ENCODE peak calls at places on chromosomes 1 and 21, in six cellular contexts. One of them, this sample, is unnamed.
A peak's percentile ranks its signal among the peaks of the same experiment; 100 is the strongest.

GRCh38 chr1:53927376-53927881 is 18.1 kb downstream of the IFT25 start:
- DNase-seq in mesendoderm: no peak
- DNase-seq in brain microvascular endothelial cell: no peak
- DNase-seq in mesenchymal stem cell: no peak
- DNase-seq in effector memory CD4-positive, alpha-beta T cell: no peak
- DNase-seq in CD8-positive, alpha-beta T cell: no peak
- DNase-seq in this sample: no peak

GRCh38 chr1:197171531-197171930 is 25.1 kb upstream of the ASPM start:
- DNase-seq in CD8-positive, alpha-beta T cell: no peak
- DNase-seq in brain microvascular endothelial cell: no peak
- DNase-seq in mesendoderm: no peak
- DNase-seq in effector memory CD4-positive, alpha-beta T cell: no peak
- DNase-seq in mesenchymal stem cell: no peak
- DNase-seq in this sample: no peak

GRCh38 chr1:36155560-36156328 is at the start of gene MAP7D1:
- DNase-seq in mesendoderm: peak; percentile 82
- DNase-seq in mesenchymal stem cell: peak; percentile 88
- DNase-seq in effector memory CD4-positive, alpha-beta T cell: peak; percentile 84
- DNase-seq in CD8-positive, alpha-beta T cell: peak; percentile 77
- DNase-seq in brain microvascular endothelial cell: peak; percentile 72
- DNase-seq in this sample: no peak

GRCh38 chr1:77874804-77875445 is 13.5 kb upstream of the NEXN start:
- DNase-seq in mesendoderm: peak; percentile 10
- DNase-seq in brain microvascular endothelial cell: peak; percentile 49
- DNase-seq in effector memory CD4-positive, alpha-beta T cell: no peak
- DNase-seq in CD8-positive, alpha-beta T cell: no peak
- DNase-seq in mesenchymal stem cell: peak; percentile 75
- DNase-seq in this sample: peak; percentile 72

GRCh38 chr1:34460193-34460592 is 283.5 kb downstream of the C1orf94 start:
- DNase-seq in mesenchymal stem cell: no peak
- DNase-seq in brain microvascular endothelial cell: no peak
- DNase-seq in mesendoderm: peak; percentile 59
- DNase-seq in CD8-positive, alpha-beta T cell: no peak
- DNase-seq in effector memory CD4-positive, alpha-beta T cell: no peak
- DNase-seq in this sample: peak; percentile 15

GRCh38 chr1:32321712-32322291 is 14.2 kb downstream of the MARCKSL1 start:
- DNase-seq in effector memory CD4-positive, alpha-beta T cell: peak; percentile 24
- DNase-seq in brain microvascular endothelial cell: no peak
- DNase-seq in CD8-positive, alpha-beta T cell: no peak
- DNase-seq in mesendoderm: no peak
- DNase-seq in mesenchymal stem cell: no peak
- DNase-seq in this sample: no peak

GRCh38 chr1:152392909-152393308 is 21.2 kb downstream of the CRNN start:
- DNase-seq in brain microvascular endothelial cell: no peak
- DNase-seq in mesenchymal stem cell: no peak
- DNase-seq in effector memory CD4-positive, alpha-beta T cell: peak; percentile 33
- DNase-seq in mesendoderm: no peak
- DNase-seq in CD8-positive, alpha-beta T cell: no peak
- DNase-seq in this sample: peak; percentile 73

GRCh38 chr21:28810826-28811524 is 181.7 kb downstream of the LTN1 start:
- DNase-seq in effector memory CD4-positive, alpha-beta T cell: no peak
- DNase-seq in mesenchymal stem cell: no peak
- DNase-seq in mesendoderm: no peak
- DNase-seq in CD8-positive, alpha-beta T cell: no peak
- DNase-seq in brain microvascular endothelial cell: no peak
- DNase-seq in this sample: no peak

GRCh38 chr1:89547563-89548485 is 23.2 kb downstream of the LRRC8B start:
- DNase-seq in effector memory CD4-positive, alpha-beta T cell: no peak
- DNase-seq in mesenchymal stem cell: peak; percentile 57
- DNase-seq in brain microvascular endothelial cell: peak; percentile 57
- DNase-seq in mesendoderm: no peak
- DNase-seq in CD8-positive, alpha-beta T cell: no peak
- DNase-seq in this sample: peak; percentile 50

GRCh38 chr1:240803151-240803550 is 191.2 kb upstream of the GREM2 start:
- DNase-seq in brain microvascular endothelial cell: peak; percentile 64
- DNase-seq in CD8-positive, alpha-beta T cell: no peak
- DNase-seq in mesenchymal stem cell: peak; percentile 21
- DNase-seq in mesendoderm: no peak
- DNase-seq in effector memory CD4-positive, alpha-beta T cell: no peak
- DNase-seq in this sample: no peak

GRCh38 chr1:150165622-150166612 is 16.2 kb downstream of the PLEKHO1 start:
- DNase-seq in brain microvascular endothelial cell: peak; percentile 50
- DNase-seq in mesenchymal stem cell: peak; percentile 65
- DNase-seq in CD8-positive, alpha-beta T cell: no peak
- DNase-seq in effector memory CD4-positive, alpha-beta T cell: peak; percentile 27
- DNase-seq in mesendoderm: peak; percentile 78
- DNase-seq in this sample: no peak

GRCh38 chr21:14116080-14116481 is 94.7 kb downstream of the LIPI start:
- DNase-seq in CD8-positive, alpha-beta T cell: no peak
- DNase-seq in mesenchymal stem cell: no peak
- DNase-seq in brain microvascular endothelial cell: no peak
- DNase-seq in mesendoderm: no peak
- DNase-seq in effector memory CD4-positive, alpha-beta T cell: no peak
- DNase-seq in this sample: no peak

GRCh38 chr1:235650341-235651169 is 971 bp upstream of the GNG4 start:
- DNase-seq in brain microvascular endothelial cell: no peak
- DNase-seq in mesendoderm: peak; percentile 60
- DNase-seq in CD8-positive, alpha-beta T cell: no peak
- DNase-seq in mesenchymal stem cell: no peak
- DNase-seq in effector memory CD4-positive, alpha-beta T cell: no peak
- DNase-seq in this sample: no peak

GRCh38 chr1:222233441-222234180 is 314.3 kb downstream of the HHIPL2 start:
- DNase-seq in effector memory CD4-positive, alpha-beta T cell: no peak
- DNase-seq in mesenchymal stem cell: peak; percentile 88
- DNase-seq in mesendoderm: no peak
- DNase-seq in brain microvascular endothelial cell: no peak
- DNase-seq in CD8-positive, alpha-beta T cell: no peak
- DNase-seq in this sample: no peak

GRCh38 chr1:23456226-23456625 is 27.8 kb downstream of the ASAP3 start:
- DNase-seq in brain microvascular endothelial cell: no peak
- DNase-seq in mesenchymal stem cell: no peak
- DNase-seq in CD8-positive, alpha-beta T cell: no peak
- DNase-seq in mesendoderm: no peak
- DNase-seq in effector memory CD4-positive, alpha-beta T cell: no peak
- DNase-seq in this sample: peak; percentile 5

GRCh38 chr1:21579788-21580187 is 70.6 kb downstream of the ALPL start:
- DNase-seq in CD8-positive, alpha-beta T cell: no peak
- DNase-seq in mesendoderm: no peak
- DNase-seq in effector memory CD4-positive, alpha-beta T cell: no peak
- DNase-seq in brain microvascular endothelial cell: no peak
- DNase-seq in mesenchymal stem cell: peak; percentile 19
- DNase-seq in this sample: no peak

GRCh38 chr1:6508876-6509602 is 17.6 kb upstream of the PLEKHG5 start:
- DNase-seq in mesenchymal stem cell: no peak
- DNase-seq in effector memory CD4-positive, alpha-beta T cell: no peak
- DNase-seq in mesendoderm: no peak
- DNase-seq in brain microvascular endothelial cell: no peak
- DNase-seq in CD8-positive, alpha-beta T cell: no peak
- DNase-seq in this sample: no peak

DNA sequence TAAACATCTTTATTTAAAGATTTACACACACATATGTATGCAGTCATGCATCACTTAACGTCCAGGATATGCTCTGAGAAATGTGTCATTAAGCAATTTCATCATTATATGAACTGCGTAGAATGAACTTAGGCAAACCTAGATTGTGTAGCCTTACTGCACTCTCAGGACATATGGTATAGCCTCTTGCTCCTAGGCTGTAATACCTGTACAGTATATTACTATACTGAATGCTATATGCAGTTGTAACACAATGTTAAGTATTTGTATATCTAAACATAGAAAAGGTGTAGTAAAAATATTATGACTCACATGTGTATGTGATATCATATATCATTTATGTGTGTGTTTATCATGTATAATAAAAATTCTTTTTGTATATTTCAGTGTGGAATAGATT is 73.2 kb upstream of the QSOX1 start:
- DNase-seq in mesendoderm: no peak
- DNase-seq in mesenchymal stem cell: no peak
- DNase-seq in effector memory CD4-positive, alpha-beta T cell: no peak
- DNase-seq in CD8-positive, alpha-beta T cell: no peak
- DNase-seq in brain microvascular endothelial cell: no peak
- DNase-seq in this sample: no peak
- H3K36me3 ChIP-seq in mesendoderm: no peaks in the 10 kb centered on the region
- H3K36me3 ChIP-seq in mesenchymal stem cell: peaks cover 65% of the 10 kb centered on the region
- H3K36me3 ChIP-seq in effector memory CD4-positive, alpha-beta T cell: peaks cover 59% of the 10 kb centered on the region
- H3K36me3 ChIP-seq in CD8-positive, alpha-beta T cell: peaks cover 13% of the 10 kb centered on the region
- H3K36me3 ChIP-seq in brain microvascular endothelial cell: peaks cover 1% of the 10 kb centered on the region
- H3K36me3 ChIP-seq in this sample: peaks cover 1% of the 10 kb centered on the region

DNA sequence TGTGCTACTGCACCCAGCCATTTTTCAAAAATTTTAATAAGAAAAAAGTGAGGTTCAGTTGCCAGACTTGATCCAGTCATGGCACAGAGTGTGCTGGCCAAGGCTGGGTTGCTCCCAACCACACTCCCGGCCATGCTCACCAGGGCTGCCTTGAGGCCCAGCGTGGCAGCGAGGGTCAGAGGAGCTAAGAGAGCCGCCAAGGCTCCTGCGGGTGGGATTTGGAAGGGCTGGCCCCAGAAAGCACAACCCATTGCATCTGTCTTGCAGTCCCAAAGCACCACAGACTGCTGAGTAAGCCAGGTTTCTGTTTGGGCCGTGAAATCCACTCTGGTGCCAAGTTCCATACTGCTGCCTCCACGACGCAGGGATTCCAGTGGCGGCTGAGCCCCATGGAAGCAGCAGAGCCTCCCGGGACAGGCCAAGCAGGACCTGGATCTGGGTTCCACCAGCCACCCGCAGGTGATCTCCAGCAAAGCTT is 22.6 kb downstream of the ZBTB17 start:
- DNase-seq in mesendoderm: no peak
- DNase-seq in effector memory CD4-positive, alpha-beta T cell: no peak
- DNase-seq in brain microvascular endothelial cell: no peak
- DNase-seq in CD8-positive, alpha-beta T cell: no peak
- DNase-seq in mesenchymal stem cell: peak; percentile 34
- DNase-seq in this sample: no peak
- H3K36me3 ChIP-seq in mesendoderm: no peaks in the 10 kb centered on the region
- H3K36me3 ChIP-seq in effector memory CD4-positive, alpha-beta T cell: no peaks in the 10 kb centered on the region
- H3K36me3 ChIP-seq in brain microvascular endothelial cell: no peaks in the 10 kb centered on the region
- H3K36me3 ChIP-seq in CD8-positive, alpha-beta T cell: no peaks in the 10 kb centered on the region
- H3K36me3 ChIP-seq in mesenchymal stem cell: peaks cover 9% of the 10 kb centered on the region
- H3K36me3 ChIP-seq in this sample: no peaks in the 10 kb centered on the region

GRCh38 chr1:202411421-202411820 is 62.9 kb downstream of the PPP1R12B start:
- DNase-seq in brain microvascular endothelial cell: no peak
- DNase-seq in mesenchymal stem cell: no peak
- DNase-seq in effector memory CD4-positive, alpha-beta T cell: no peak
- DNase-seq in CD8-positive, alpha-beta T cell: no peak
- DNase-seq in mesendoderm: peak; percentile 82
- DNase-seq in this sample: no peak

GRCh38 chr1:202405928-202406327 is 57.4 kb downstream of the PPP1R12B start:
- DNase-seq in CD8-positive, alpha-beta T cell: no peak
- DNase-seq in mesenchymal stem cell: no peak
- DNase-seq in mesendoderm: no peak
- DNase-seq in brain microvascular endothelial cell: no peak
- DNase-seq in effector memory CD4-positive, alpha-beta T cell: no peak
- DNase-seq in this sample: no peak
- H3K36me3 ChIP-seq in CD8-positive, alpha-beta T cell: no peaks in the 10 kb centered on the region
- H3K36me3 ChIP-seq in mesenchymal stem cell: no peaks in the 10 kb centered on the region
- H3K36me3 ChIP-seq in mesendoderm: no peaks in the 10 kb centered on the region
- H3K36me3 ChIP-seq in brain microvascular endothelial cell: no peaks in the 10 kb centered on the region
- H3K36me3 ChIP-seq in effector memory CD4-positive, alpha-beta T cell: no peaks in the 10 kb centered on the region
- H3K36me3 ChIP-seq in this sample: no peaks in the 10 kb centered on the region

DNA sequence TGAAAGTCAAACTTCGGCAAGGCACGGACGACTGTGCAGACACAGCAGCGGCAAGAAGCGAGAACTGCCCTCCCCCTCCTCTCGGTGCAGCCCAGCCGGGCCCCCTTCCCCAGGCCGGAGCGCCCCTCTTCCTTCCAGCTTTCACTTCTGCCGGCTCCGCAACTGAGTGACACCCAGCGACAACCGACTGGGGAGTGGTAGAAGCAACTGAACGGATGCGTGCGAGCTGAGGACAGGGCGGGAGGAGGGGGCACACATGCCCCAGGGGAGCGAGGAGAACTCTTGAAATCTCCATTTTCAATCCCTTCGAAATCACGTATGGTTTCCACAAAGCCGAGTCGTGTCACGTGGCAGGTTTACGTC is 146.6 kb downstream of the PGBD5 start:
- DNase-seq in effector memory CD4-positive, alpha-beta T cell: no peak
- DNase-seq in mesendoderm: no peak
- DNase-seq in mesenchymal stem cell: no peak
- DNase-seq in CD8-positive, alpha-beta T cell: no peak
- DNase-seq in brain microvascular endothelial cell: no peak
- DNase-seq in this sample: no peak
- H3K36me3 ChIP-seq in effector memory CD4-positive, alpha-beta T cell: peaks cover 7% of the 10 kb centered on the region
- H3K36me3 ChIP-seq in mesendoderm: peaks cover 3% of the 10 kb centered on the region
- H3K36me3 ChIP-seq in mesenchymal stem cell: peaks cover 66% of the 10 kb centered on the region
- H3K36me3 ChIP-seq in CD8-positive, alpha-beta T cell: peaks cover 10% of the 10 kb centered on the region
- H3K36me3 ChIP-seq in brain microvascular endothelial cell: peaks cover 20% of the 10 kb centered on the region
- H3K36me3 ChIP-seq in this sample: peaks cover 17% of the 10 kb centered on the region

GRCh38 chr1:28509705-28510349 is 4.0 kb downstream of the RCC1 start:
- DNase-seq in mesendoderm: peak; percentile 69
- DNase-seq in mesenchymal stem cell: no peak
- DNase-seq in CD8-positive, alpha-beta T cell: no peak
- DNase-seq in brain microvascular endothelial cell: no peak
- DNase-seq in effector memory CD4-positive, alpha-beta T cell: no peak
- DNase-seq in this sample: no peak

GRCh38 chr1:28507646-28508434 is 2.0 kb downstream of the RCC1 start:
- DNase-seq in effector memory CD4-positive, alpha-beta T cell: no peak
- DNase-seq in brain microvascular endothelial cell: no peak
- DNase-seq in mesenchymal stem cell: no peak
- DNase-seq in CD8-positive, alpha-beta T cell: no peak
- DNase-seq in mesendoderm: no peak
- DNase-seq in this sample: no peak

GRCh38 chr1:28506907-28507246 is 1.0 kb downstream of the RCC1 start:
- DNase-seq in effector memory CD4-positive, alpha-beta T cell: no peak
- DNase-seq in mesendoderm: no peak
- DNase-seq in mesenchymal stem cell: no peak
- DNase-seq in CD8-positive, alpha-beta T cell: no peak
- DNase-seq in brain microvascular endothelial cell: no peak
- DNase-seq in this sample: no peak

GRCh38 chr1:28507247-28507645 is 1.4 kb downstream of the RCC1 start:
- DNase-seq in CD8-positive, alpha-beta T cell: no peak
- DNase-seq in mesenchymal stem cell: peak; percentile 37
- DNase-seq in effector memory CD4-positive, alpha-beta T cell: no peak
- DNase-seq in brain microvascular endothelial cell: no peak
- DNase-seq in mesendoderm: no peak
- DNase-seq in this sample: no peak

GRCh38 chr1:28508435-28508754 is 2.6 kb downstream of the RCC1 start:
- DNase-seq in mesenchymal stem cell: peak; percentile 26
- DNase-seq in effector memory CD4-positive, alpha-beta T cell: no peak
- DNase-seq in mesendoderm: peak; percentile 47
- DNase-seq in brain microvascular endothelial cell: no peak
- DNase-seq in CD8-positive, alpha-beta T cell: no peak
- DNase-seq in this sample: no peak
- H3K36me3 ChIP-seq in mesenchymal stem cell: peaks cover 58% of the 10 kb centered on the region
- H3K36me3 ChIP-seq in effector memory CD4-positive, alpha-beta T cell: peaks cover 22% of the 10 kb centered on the region
- H3K36me3 ChIP-seq in mesendoderm: peaks cover 27% of the 10 kb centered on the region
- H3K36me3 ChIP-seq in brain microvascular endothelial cell: peaks cover 70% of the 10 kb centered on the region
- H3K36me3 ChIP-seq in CD8-positive, alpha-beta T cell: peaks cover 39% of the 10 kb centered on the region
- H3K36me3 ChIP-seq in this sample: peaks cover 30% of the 10 kb centered on the region